ENCODE peak calls at places on chromosomes 3 and 15, in five cellular contexts. B is Kasumi-1, L is HTR-8/SVneo, C is renal cortical epithelial cell, R is lower leg skin. V is an unnamed sample.

GRCh38 chr3:58631742-58632141 is 34.8 kb downstream of the FAM3D start:
- DNase-seq in L (no peak), R (no peak), B (no peak), C (no peak), V (no peak)

GRCh38 chr3:42605550-42606173 is 5.2 kb downstream of the NKTR start:
- DNase-seq in R (no peak), B (no peak), C (peak; percentile 50), L (no peak), V (no peak)

GRCh38 chr3:162525052-162525451 is 1028.4 kb downstream of the OTOL1 start:
- DNase-seq in B (no peak), C (peak; percentile 92), R (peak; percentile 14), L (peak; percentile 26), V (peak; percentile 88)

GRCh38 chr3:13030649-13031048 is 42.6 kb downstream of the IQSEC1 start:
- DNase-seq in L (no peak), R (no peak), C (no peak), B (no peak), V (no peak)

GRCh38 chr3:139629033-139629432 is 48.7 kb downstream of the NMNAT3 start:
- DNase-seq in B (peak; percentile 66), C (no peak), R (no peak), L (peak; percentile 15), V (no peak)

GRCh38 chr3:64343692-64344440 is 118.6 kb upstream of the PRICKLE2 start:
- DNase-seq in C (peak; percentile 35), L (no peak), R (no peak), B (no peak), V (no peak)

GRCh38 chr3:55897573-55898224 is 410.6 kb upstream of the WNT5A start:
- DNase-seq in C (no peak), B (no peak), L (peak; percentile 12), R (no peak), V (no peak)

GRCh38 chr3:115401891-115402501 is 221.3 kb upstream of the GAP43 start:
- DNase-seq in B (no peak), L (no peak), R (no peak), C (peak; percentile 22), V (no peak)

GRCh38 chr3:170437151-170437550 is 18.5 kb downstream of the CLDN11 start:
- DNase-seq in R (no peak), L (no peak), C (no peak), B (no peak), V (no peak)

GRCh38 chr15:87365221-87365620 is 891.3 kb downstream of the NTRK3 start:
- DNase-seq in R (no peak), L (peak; percentile 48), C (peak; percentile 82), B (no peak), V (no peak)

GRCh38 chr15:40029979-40030893 is 8.7 kb downstream of the SRP14 start:
- DNase-seq in R (no peak), C (peak; percentile 19), B (peak; percentile 22), L (no peak), V (no peak)

GRCh38 chr15:70142322-70143191 is 44.8 kb upstream of the TLE3 start:
- DNase-seq in C (peak; percentile 58), L (peak; percentile 77), R (no peak), B (peak; percentile 82), V (no peak)

GRCh38 chr3:127790009-127790533 is 32.2 kb downstream of the MGLL start:
- DNase-seq in C (no peak), R (no peak), L (no peak), B (no peak), V (no peak)

GRCh38 chr3:134028486-134029255 is 1.1 kb downstream of the SLCO2A1 start:
- DNase-seq in L (no peak), C (no peak), R (peak; percentile 13), B (no peak), V (no peak)

GRCh38 chr3:159187706-159188105 is 385.9 kb downstream of the MFSD1 start:
- DNase-seq in R (no peak), C (no peak), B (no peak), L (no peak), V (no peak)

GRCh38 chr3:16906679-16907078 is 21.9 kb downstream of the PLCL2 start:
- DNase-seq in C (peak; percentile 64), R (no peak), B (no peak), L (no peak), V (no peak)

GRCh38 chr3:12175844-12176453 is 17.2 kb upstream of the TIMP4 start:
- DNase-seq in C (peak; percentile 38), R (peak; percentile 55), B (no peak), L (peak; percentile 38), V (no peak)

V was measured in HFF-Myc.